ENCODE peak calls at places on chromosomes 1 and 21, in five cellular contexts. B, T, O, U and V are unnamed samples.

GRCh38 chr1:168321945-168322344 is 41.3 kb downstream of the TBX19 start:
- DNase-seq in B (no peak), O (no peak), T (peak), U (peak), V (peak)

GRCh38 chr21:36728371-36729111 is 29.6 kb downstream of the SIM2 start:
- DNase-seq in U (no peak), T (no peak), B (peak), O (no peak), V (no peak)

GRCh38 chr1:92030701-92031107 is 919 bp downstream of the EPHX4 start:
- DNase-seq in U (peak), O (no peak), T (peak), B (no peak), V (peak)

GRCh38 chr1:201826830-201827229 is 2.1 kb upstream of the IPO9 start:
- DNase-seq in T (no peak), O (no peak), B (no peak), U (peak), V (no peak)

GRCh38 chr1:89563957-89564604 is 39.5 kb downstream of the LRRC8B start:
- DNase-seq in U (peak), T (no peak), O (no peak), B (no peak), V (no peak)

GRCh38 chr1:15501208-15502032 is 22.6 kb downstream of the CASP9 start:
- DNase-seq in B (peak), U (peak), O (peak), T (peak), V (peak)

GRCh38 chr1:75233302-75233929 is 99.2 kb downstream of the LHX8 start:
- DNase-seq in U (peak), T (peak), B (no peak), O (no peak), V (peak)

GRCh38 chr1:6638226-6638625 is 13.6 kb downstream of the THAP3 start:
- DNase-seq in T (no peak), U (peak), O (no peak), B (no peak), V (no peak)

GRCh38 chr21:29423051-29423450 is 124.3 kb downstream of the BACH1 start:
- DNase-seq in U (no peak), T (peak), O (no peak), B (no peak), V (no peak)

GRCh38 chr1:83554174-83554573 is 444.8 kb downstream of the TTLL7 start:
- DNase-seq in T (no peak), B (no peak), U (no peak), O (no peak), V (no peak)

GRCh38 chr1:224730950-224731349 is 114.8 kb downstream of the CNIH3 start:
- DNase-seq in O (no peak), T (no peak), B (no peak), U (peak), V (no peak)

GRCh38 chr1:26998319-26999300 is 5.1 kb downstream of the TRNP1 start:
- DNase-seq in T (no peak), O (no peak), U (peak), B (no peak), V (no peak)

GRCh38 chr1:241828576-241828975 is 19.4 kb upstream of the EXO1 start:
- DNase-seq in O (no peak), B (no peak), U (no peak), T (no peak), V (no peak)

GRCh38 chr1:81032973-81033425 is 767.7 kb upstream of the ADGRL2 start:
- DNase-seq in B (no peak), U (no peak), O (no peak), T (no peak), V (no peak)

GRCh38 chr1:20710450-20711284 is 7.1 kb downstream of the KIF17 start:
- DNase-seq in T (no peak), U (no peak), B (no peak), O (no peak), V (no peak)

GRCh38 chr21:38505654-38506523 is 7.6 kb upstream of the ERG start:
- DNase-seq in T (peak), U (peak), B (no peak), O (no peak), V (peak)

GRCh38 chr1:88698140-88698539 is 14.1 kb downstream of the PKN2 start:
- DNase-seq in T (peak), B (no peak), O (no peak), U (peak), V (no peak)

GRCh38 chr1:111497592-111497991 is 5.8 kb downstream of the ADORA3 start:
- DNase-seq in T (no peak), U (no peak), B (no peak), O (no peak), V (no peak)

GRCh38 chr1:174953657-174954435 is 45.9 kb upstream of the CACYBP start:
- DNase-seq in O (no peak), B (peak), T (no peak), U (no peak), V (peak)

GRCh38 chr1:225484657-225485606 is 57.1 kb upstream of the LBR start:
- DNase-seq in O (no peak), B (no peak), T (no peak), U (no peak), V (no peak)

GRCh38 chr1:17194981-17195528 is 9.9 kb upstream of the PADI1 start:
- DNase-seq in T (no peak), B (no peak), U (no peak), O (no peak), V (no peak)